ENCODE peak calls at places on chromosomes 6 and 20, in seven cellular contexts. G is tibial artery, X is RWPE1, T is transverse colon, N is GM12878, H is H1, W is left lung. L is an unnamed sample.

GRCh38 chr6:169326067-169326799 is 72.6 kb upstream of the THBS2 start:
- DNase-seq in G (no peak), X (no peak), T (no peak), N (no peak), H (peak; percentile 72), W (peak; percentile 68), L (no peak)

GRCh38 chr6:154894903-154895302 is 100.2 kb upstream of the TIAM2 start:
- DNase-seq in G (no peak), X (no peak), T (no peak), N (no peak), H (no peak), W (no peak), L (no peak)

GRCh38 chr6:13147396-13148181 is 180.7 kb downstream of the TBC1D7 start:
- DNase-seq in G (no peak), X (no peak), T (no peak), N (no peak), H (no peak), W (no peak), L (no peak)

GRCh38 chr6:6557871-6558270 is 30.6 kb upstream of the LY86 start:
- DNase-seq in G (no peak), X (peak; percentile 70), T (no peak), N (no peak), H (no peak), W (no peak), L (no peak)

GRCh38 chr6:47579040-47579439 is 101.5 kb downstream of the CD2AP start:
- DNase-seq in G (no peak), X (no peak), T (no peak), N (no peak), H (no peak), W (no peak), L (no peak)

GRCh38 chr20:50532231-50532630 is 22.0 kb downstream of the PTPN1 start:
- DNase-seq in G (no peak), X (no peak), T (no peak), N (no peak), H (no peak), W (no peak), L (no peak)

GRCh38 chr6:26473758-26474438 is 16.1 kb downstream of the BTN2A1 start:
- DNase-seq in G (peak; percentile 86), X (peak; percentile 90), T (peak; percentile 89), N (peak; percentile 97), H (peak; percentile 71), W (peak; percentile 82), L (peak; percentile 86)

GRCh38 chr20:33275215-33275614 is 7.8 kb upstream of the BPIFB1 start:
- DNase-seq in G (no peak), X (no peak), T (no peak), N (no peak), H (no peak), W (no peak), L (no peak)

GRCh38 chr6:5851261-5851757 is 155.4 kb downstream of the NRN1 start:
- DNase-seq in G (no peak), X (peak; percentile 39), T (peak; percentile 66), N (no peak), H (peak; percentile 90), W (peak; percentile 85), L (no peak)

GRCh38 chr20:9215539-9215938 is 146.7 kb downstream of the PLCB4 start:
- DNase-seq in G (no peak), X (no peak), T (no peak), N (no peak), H (no peak), W (no peak), L (no peak)

GRCh38 chr6:25660512-25660911 is 8.5 kb downstream of the SCGN start:
- DNase-seq in G (no peak), X (peak; percentile 86), T (no peak), N (no peak), H (no peak), W (no peak), L (no peak)

GRCh38 chr6:56690519-56691200 is 48.0 kb upstream of the DST start:
- DNase-seq in G (no peak), X (peak; percentile 36), T (no peak), N (no peak), H (no peak), W (no peak), L (no peak)

GRCh38 chr20:42706762-42707161 is 482.9 kb downstream of the PTPRT start:
- DNase-seq in G (no peak), X (no peak), T (no peak), N (no peak), H (no peak), W (no peak), L (no peak)

GRCh38 chr6:6080975-6081374 is 74.2 kb upstream of the NRN1 start:
- DNase-seq in G (no peak), X (no peak), T (no peak), N (no peak), H (no peak), W (no peak), L (no peak)

GRCh38 chr20:51563597-51564332 is 21.2 kb upstream of the NFATC2 start:
- DNase-seq in G (peak; percentile 74), X (peak; percentile 86), T (peak; percentile 38), N (no peak), H (peak; percentile 60), W (no peak), L (peak; percentile 88)

GRCh38 chr20:32820000-32820697 is 395 bp downstream of the MAPRE1 start:
- DNase-seq in G (peak; percentile 46), X (peak; percentile 64), T (no peak), N (no peak), H (peak; percentile 93), W (no peak), L (no peak)

GRCh38 chr6:87772597-87773530 is 70.8 kb upstream of the AKIRIN2 start:
- DNase-seq in G (no peak), X (no peak), T (no peak), N (no peak), H (no peak), W (no peak), L (no peak)

GRCh38 chr20:8370774-8371173 is 238.7 kb downstream of the PLCB1 start:
- DNase-seq in G (no peak), X (no peak), T (no peak), N (no peak), H (no peak), W (no peak), L (no peak)

GRCh38 chr6:35302604-35303218 is 5.1 kb downstream of the DEF6 start:
- DNase-seq in G (peak; percentile 40), X (peak; percentile 67), T (peak; percentile 82), N (peak; percentile 77), H (peak; percentile 64), W (peak; percentile 85), L (no peak)

GRCh38 chr20:2292711-2293110 is 3.1 kb upstream of the TGM3 start:
- DNase-seq in G (no peak), X (no peak), T (no peak), N (no peak), H (no peak), W (peak; percentile 87), L (peak; percentile 38)

GRCh38 chr6:65745614-65746013 is 38.6 kb upstream of the EYS start:
- DNase-seq in G (no peak), X (peak; percentile 2), T (no peak), N (no peak), H (no peak), W (no peak), L (no peak)

GRCh38 chr20:24034820-24035219 is 46.2 kb upstream of the GGTLC1 start:
- DNase-seq in G (no peak), X (peak; percentile 12), T (no peak), N (no peak), H (no peak), W (no peak), L (no peak)

GRCh38 chr6:168155193-168155592 is 76.2 kb upstream of the FRMD1 start:
- DNase-seq in G (no peak), X (peak; percentile 35), T (no peak), N (no peak), H (no peak), W (no peak), L (no peak)

DNA sequence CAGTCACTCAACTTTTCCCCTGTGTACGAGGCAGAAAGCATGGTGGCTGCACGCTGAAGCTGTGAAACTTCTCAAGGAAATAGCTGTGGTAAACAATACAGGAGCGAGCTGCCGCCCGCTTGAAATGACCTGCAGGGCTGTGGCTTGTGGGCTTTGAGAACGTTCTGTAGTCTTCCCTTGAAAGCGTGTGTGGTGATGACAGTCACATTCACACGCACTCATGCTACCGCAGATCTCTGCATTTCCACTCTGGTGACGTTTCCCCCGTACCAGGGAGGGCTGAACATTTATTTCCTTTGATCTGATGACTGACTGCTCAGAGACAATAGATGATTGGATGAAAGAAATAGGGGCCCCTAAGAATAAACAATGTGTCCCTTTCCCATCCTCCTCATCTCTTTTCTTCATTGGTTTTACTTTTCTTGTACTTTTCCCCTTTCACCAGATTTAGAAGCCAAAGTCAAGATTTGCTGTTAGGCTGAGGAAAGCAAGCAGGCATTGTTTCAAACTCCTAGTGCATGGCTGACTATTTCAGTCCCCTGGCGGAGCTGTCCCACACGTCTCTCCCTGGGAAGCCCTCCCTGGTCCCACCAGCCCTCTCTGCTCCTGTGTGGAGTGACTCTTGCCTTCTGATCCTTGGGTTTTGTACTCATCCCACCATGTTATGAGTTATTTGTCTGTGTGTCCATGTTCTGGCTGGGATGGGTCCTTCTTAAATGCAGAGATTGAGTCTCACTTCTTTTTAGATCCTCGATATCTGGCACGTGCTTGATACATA is 3.9 kb downstream of the SYTL3 start:
- DNase-seq in G (no peak), X (no peak), T (peak; percentile 74), N (peak; percentile 91), H (no peak), W (no peak), L (no peak)
- H3K27ac ChIP-seq in G (no peak overlapping the region), X (no peak overlapping the region), T (peak overlapping the region; percentile 83), N (peak overlapping the region; percentile 50), H (no peak overlapping the region), W (peak overlapping the region; percentile 80), L (no peak overlapping the region)

GRCh38 chr6:54621285-54621684 is 225.3 kb upstream of the FAM83B start:
- DNase-seq in G (no peak), X (peak; percentile 8), T (no peak), N (no peak), H (no peak), W (no peak), L (no peak)
- TF ChIP-seq CTCF in G (peak; percentile 40), X (peak; percentile 28), T (peak; percentile 39), N (peak; percentile 38), H (peak; percentile 44), W (no peak), L (no peak)

GRCh38 chr6:11209369-11209768 is 23.1 kb downstream of the NEDD9 start:
- DNase-seq in G (no peak), X (no peak), T (no peak), N (no peak), H (no peak), W (no peak), L (no peak)

GRCh38 chr6:11209941-11210340 is 22.5 kb downstream of the NEDD9 start:
- DNase-seq in G (no peak), X (no peak), T (no peak), N (no peak), H (no peak), W (no peak), L (no peak)

GRCh38 chr6:11212625-11213024 is 19.8 kb downstream of the NEDD9 start:
- DNase-seq in G (peak; percentile 85), X (peak; percentile 42), T (no peak), N (no peak), H (no peak), W (no peak), L (peak; percentile 83)

GRCh38 chr6:11210386-11211138 is 21.9 kb downstream of the NEDD9 start:
- DNase-seq in G (no peak), X (no peak), T (no peak), N (no peak), H (no peak), W (no peak), L (no peak)

GRCh38 chr6:11211235-11211634 is 21.2 kb downstream of the NEDD9 start:
- DNase-seq in G (no peak), X (no peak), T (no peak), N (no peak), H (no peak), W (no peak), L (no peak)
- H3K27ac ChIP-seq in G (peak overlapping the region; percentile 84), X (no peak overlapping the region), T (peak overlapping the region; percentile 43), N (no peak overlapping the region), H (no peak overlapping the region), W (peak overlapping the region; percentile 76), L (peak overlapping the region; percentile 95)

GRCh38 chr20:25863536-25864325 is 167.1 kb upstream of the ZNF337 start:
- DNase-seq in G (no peak), X (no peak), T (no peak), N (no peak), H (no peak), W (peak; percentile 82), L (no peak)
- TF ChIP-seq CTCF in G (no peak), X (no peak), T (no peak), N (no peak), H (no peak), W (no peak), L (no peak)